ENCODE peak calls at places on chromosomes 5 and 9, in five cellular contexts. Z, L, G, N and W are unnamed samples.

GRCh38 chr9:117414906-117415583 is at the start of gene ASTN2:
- DNase-seq in Z (peak; percentile 14), L (peak; percentile 84), G (no peak), N (peak; percentile 37), W (peak; percentile 12)

GRCh38 chr5:14063691-14064090 is 79.5 kb upstream of the TRIO start:
- DNase-seq in Z (no peak), L (no peak), G (no peak), N (no peak), W (no peak)

GRCh38 chr5:113295111-113295539 is 139.7 kb downstream of the TSSK1B start:
- DNase-seq in Z (no peak), L (no peak), G (no peak), N (no peak), W (no peak)

GRCh38 chr9:35519697-35520403 is 29.9 kb downstream of the RUSC2 start:
- DNase-seq in Z (no peak), L (no peak), G (no peak), N (no peak), W (no peak)

GRCh38 chr5:132064738-132065331 is 4.4 kb downstream of the IL3 start:
- DNase-seq in Z (peak; percentile 49), L (peak; percentile 88), G (peak; percentile 56), N (peak; percentile 80), W (peak; percentile 79)

GRCh38 chr9:87554177-87554940 is 56.7 kb downstream of the DAPK1 start:
- DNase-seq in Z (no peak), L (no peak), G (no peak), N (no peak), W (no peak)

GRCh38 chr5:175517824-175518450 is 39.6 kb downstream of the SFXN1 start:
- DNase-seq in Z (no peak), L (no peak), G (no peak), N (no peak), W (peak; percentile 86)

GRCh38 chr5:100131161-100131560 is 404.0 kb upstream of the FAM174A start:
- DNase-seq in Z (no peak), L (no peak), G (no peak), N (no peak), W (no peak)

GRCh38 chr5:151205411-151205810 is 18.5 kb downstream of the CCDC69 start:
- DNase-seq in Z (no peak), L (no peak), G (no peak), N (no peak), W (no peak)

GRCh38 chr5:113984928-113985327 is 376.9 kb upstream of the KCNN2 start:
- DNase-seq in Z (no peak), L (no peak), G (no peak), N (no peak), W (no peak)

GRCh38 chr5:138482645-138483044 is 17.4 kb downstream of the EGR1 start:
- DNase-seq in Z (no peak), L (no peak), G (no peak), N (no peak), W (no peak)

GRCh38 chr9:108049026-108049591 is 559.5 kb upstream of the KLF4 start:
- DNase-seq in Z (no peak), L (no peak), G (no peak), N (no peak), W (peak; percentile 91)

GRCh38 chr9:121324755-121325154 is 45.3 kb downstream of the STOM start:
- DNase-seq in Z (no peak), L (no peak), G (no peak), N (no peak), W (no peak)
- H3K36me3 ChIP-seq in Z (peaks cover 85% of the 10 kb centered on the region), L (peaks cover 3% of the 10 kb centered on the region), G (no peaks in the 10 kb centered on the region), N (peaks cover 14% of the 10 kb centered on the region), W (peaks cover 20% of the 10 kb centered on the region)

DNA sequence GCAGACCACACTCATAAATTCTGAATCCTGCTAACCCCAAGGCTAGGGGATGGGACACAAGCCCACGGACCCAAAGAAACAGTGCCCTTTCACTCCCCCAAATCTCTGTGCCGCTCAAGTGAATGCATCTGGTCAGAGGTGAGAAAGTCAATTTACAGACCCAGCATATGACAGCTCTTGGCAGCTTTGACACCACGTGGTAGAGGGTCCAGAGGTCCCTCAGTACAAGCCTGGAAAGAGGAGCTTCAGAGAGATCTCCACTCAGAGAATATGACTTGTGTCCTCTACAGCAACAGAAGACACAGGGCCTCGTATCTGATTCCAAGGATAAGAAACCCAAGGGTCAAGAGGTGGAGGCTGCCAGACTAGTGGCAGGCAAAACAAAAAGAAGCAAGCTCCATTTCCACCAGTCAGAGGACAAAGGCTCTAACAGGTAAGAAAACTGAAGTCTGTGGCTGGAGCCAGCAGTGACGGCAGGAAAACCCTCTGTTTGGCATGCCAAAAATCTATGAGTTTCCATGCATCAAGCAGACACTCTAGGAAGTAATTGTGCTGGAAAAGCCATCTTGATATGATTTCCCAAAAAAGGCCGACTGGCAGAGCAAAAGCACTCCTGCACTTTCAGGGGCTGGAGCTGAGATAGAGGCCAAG is 138.7 kb downstream of the UGCG start:
- DNase-seq in Z (no peak), L (no peak), G (no peak), N (no peak), W (peak; percentile 15)
- H3K9me3 ChIP-seq in Z (no peaks in the 10 kb centered on the region), L (no peaks in the 10 kb centered on the region), G (no peaks in the 10 kb centered on the region), N (no peaks in the 10 kb centered on the region), W (no peaks in the 10 kb centered on the region)

DNA sequence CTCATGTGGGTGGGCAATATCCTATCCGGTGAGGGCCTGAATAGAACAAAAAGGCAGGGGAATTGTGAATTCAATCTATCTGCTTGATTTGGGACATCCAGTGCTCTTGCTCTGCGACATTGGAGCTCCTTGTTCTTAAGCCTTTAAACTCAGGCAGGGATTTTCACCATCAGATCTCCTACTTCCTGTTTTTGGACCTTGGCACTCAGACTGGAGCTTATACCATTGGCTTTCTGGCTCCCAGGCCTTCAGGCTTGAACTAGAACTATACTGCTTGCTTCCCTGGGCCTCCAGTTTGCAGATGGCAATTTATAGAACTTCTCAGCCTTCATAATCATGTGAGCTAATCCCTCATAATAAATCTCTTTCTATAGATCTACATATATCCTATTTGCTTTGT is 134.3 kb upstream of the CLINT1 start:
- DNase-seq in Z (no peak), L (peak; percentile 49), G (no peak), N (no peak), W (no peak)
- H3K36me3 ChIP-seq in Z (no peaks in the 10 kb centered on the region), L (no peaks in the 10 kb centered on the region), G (no peaks in the 10 kb centered on the region), N (no peaks in the 10 kb centered on the region), W (no peaks in the 10 kb centered on the region)

GRCh38 chr5:170280090-170280493 is 17.5 kb downstream of the LCP2 start:
- DNase-seq in Z (no peak), L (no peak), G (no peak), N (peak; percentile 27), W (peak; percentile 22)

GRCh38 chr5:170287532-170287931 is 10.0 kb downstream of the LCP2 start:
- DNase-seq in Z (no peak), L (no peak), G (no peak), N (no peak), W (peak; percentile 51)

GRCh38 chr5:170283296-170283695 is 14.3 kb downstream of the LCP2 start:
- DNase-seq in Z (no peak), L (no peak), G (no peak), N (no peak), W (no peak)

GRCh38 chr5:170286532-170286931 is 11.0 kb downstream of the LCP2 start:
- DNase-seq in Z (no peak), L (no peak), G (no peak), N (no peak), W (no peak)

DNA sequence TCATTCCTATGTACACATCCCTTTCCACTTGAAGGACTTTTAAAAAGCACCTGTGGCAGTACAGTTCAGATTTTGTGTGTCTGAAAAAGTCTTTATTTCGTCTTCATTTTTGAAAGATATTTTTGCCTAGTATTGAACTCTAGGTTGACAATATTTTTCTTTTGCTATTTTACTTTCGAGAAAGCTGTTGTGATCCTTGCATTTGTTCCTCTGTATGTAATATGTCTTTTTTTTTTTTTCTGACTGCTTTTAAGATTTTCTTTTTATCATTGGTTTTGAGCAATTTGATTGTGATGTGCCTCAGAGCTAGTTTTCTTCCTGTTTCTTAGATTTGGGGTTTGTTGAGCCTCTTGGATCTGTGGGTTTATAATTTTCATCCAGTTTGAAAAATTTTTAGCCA is 13.3 kb downstream of the LCP2 start:
- DNase-seq in Z (no peak), L (no peak), G (no peak), N (no peak), W (no peak)
- H3K9me3 ChIP-seq in Z (peaks cover 12% of the 10 kb centered on the region), L (no peaks in the 10 kb centered on the region), G (no peaks in the 10 kb centered on the region), N (no peaks in the 10 kb centered on the region), W (no peaks in the 10 kb centered on the region)

DNA sequence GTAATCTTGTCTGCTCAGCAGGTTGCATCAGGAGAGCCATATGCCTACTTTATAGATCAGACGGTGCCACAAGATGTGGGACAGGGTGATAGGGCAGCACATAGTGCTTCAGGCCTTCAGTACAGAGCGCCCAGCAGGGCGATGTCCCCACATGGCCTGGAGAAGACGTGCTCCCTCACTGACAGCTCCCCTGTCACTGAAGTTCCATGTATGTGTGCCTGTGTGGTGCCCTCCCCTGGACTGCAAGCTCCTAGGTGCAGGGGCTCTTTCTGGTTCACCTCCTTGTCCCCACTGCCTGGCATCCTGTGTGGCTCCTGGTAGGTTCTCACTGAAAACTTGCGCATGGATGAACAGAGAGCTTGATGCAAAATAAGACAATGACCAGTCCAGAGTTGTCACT is 233.1 kb downstream of the GADD45G start:
- DNase-seq in Z (no peak), L (no peak), G (no peak), N (no peak), W (no peak)
- H3K36me3 ChIP-seq in Z (no peaks in the 10 kb centered on the region), L (no peaks in the 10 kb centered on the region), G (no peaks in the 10 kb centered on the region), N (no peaks in the 10 kb centered on the region), W (no peaks in the 10 kb centered on the region)

DNA sequence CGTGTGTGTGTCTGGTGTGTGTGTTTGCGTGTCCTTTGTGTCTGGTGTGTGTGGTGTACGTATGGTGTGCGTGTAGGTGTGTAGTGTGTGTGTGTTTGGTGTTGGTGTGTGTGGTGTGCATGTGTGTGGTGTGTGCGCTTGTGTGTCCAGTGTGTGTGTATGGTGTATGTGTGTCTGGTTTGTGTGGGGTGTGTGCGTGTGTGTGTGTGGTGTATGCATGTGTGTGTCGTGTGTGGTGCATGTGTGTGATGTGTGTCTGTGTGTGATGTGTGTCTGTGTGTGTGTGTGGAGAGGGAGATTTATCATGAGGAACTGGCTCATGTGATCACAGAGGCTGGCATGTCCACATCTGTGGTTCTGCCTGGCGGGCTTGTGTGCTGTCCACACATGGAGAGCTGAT is 71.7 kb downstream of the CACNA1B start:
- DNase-seq in Z (no peak), L (no peak), G (no peak), N (no peak), W (no peak)
- H3K9me3 ChIP-seq in Z (peaks cover 26% of the 10 kb centered on the region), L (peaks cover 15% of the 10 kb centered on the region), G (peaks cover 5% of the 10 kb centered on the region), N (peaks cover 25% of the 10 kb centered on the region), W (no peaks in the 10 kb centered on the region)

GRCh38 chr9:37269221-37269620 is 148.8 kb downstream of the ZCCHC7 start:
- DNase-seq in Z (no peak), L (no peak), G (no peak), N (no peak), W (no peak)
- H3K36me3 ChIP-seq in Z (no peaks in the 10 kb centered on the region), L (peaks cover 2% of the 10 kb centered on the region), G (no peaks in the 10 kb centered on the region), N (peaks cover 3% of the 10 kb centered on the region), W (no peaks in the 10 kb centered on the region)

GRCh38 chr5:141373673-141374317 is at the start of gene PCDHGA6:
- DNase-seq in Z (no peak), L (no peak), G (no peak), N (no peak), W (no peak)
- H3K9me3 ChIP-seq in Z (peaks cover 93% of the 10 kb centered on the region), L (peaks cover 30% of the 10 kb centered on the region), G (peaks cover 5% of the 10 kb centered on the region), N (peaks cover 42% of the 10 kb centered on the region), W (no peaks in the 10 kb centered on the region)

GRCh38 chr9:33263936-33264472 is 504 bp downstream of the BAG1 start:
- DNase-seq in Z (peak; percentile 54), L (peak; percentile 27), G (no peak), N (no peak), W (peak; percentile 42)
- H3K36me3 ChIP-seq in Z (peaks cover 44% of the 10 kb centered on the region), L (peaks cover 75% of the 10 kb centered on the region), G (peaks cover 24% of the 10 kb centered on the region), N (peaks cover 64% of the 10 kb centered on the region), W (peaks cover 49% of the 10 kb centered on the region)